ENCODE peak calls at places on chromosomes 1 and 21, in six cellular contexts. N, M, T, G, P and F are unnamed samples.

GRCh38 chr21:45324430-45325205 is 36.9 kb upstream of the POFUT2 start:
- DNase-seq in G (no peak), T (no peak), M (no peak), N (no peak), P (no peak), F (no peak)

GRCh38 chr1:209728466-209728865 is 23.8 kb downstream of the HSD11B1 start:
- DNase-seq in P (no peak), M (no peak), G (no peak), N (no peak), T (peak), F (no peak)

GRCh38 chr1:7068552-7068951 is 283.3 kb downstream of the CAMTA1 start:
- DNase-seq in N (no peak), M (no peak), P (no peak), T (no peak), G (no peak), F (no peak)

GRCh38 chr1:109923946-109924275 is 13.3 kb downstream of the CSF1 start:
- DNase-seq in N (no peak), M (no peak), T (no peak), G (no peak), P (no peak), F (no peak)

GRCh38 chr1:171801395-171801990 is 20.0 kb downstream of the METTL13 start:
- DNase-seq in N (no peak), G (peak), M (peak), P (no peak), T (peak), F (no peak)

GRCh38 chr1:241639040-241639652 is 1.0 kb downstream of the CHML start:
- DNase-seq in T (peak), M (no peak), G (no peak), P (no peak), N (no peak), F (no peak)

GRCh38 chr1:212914789-212915188 is 35.6 kb upstream of the VASH2 start:
- DNase-seq in G (no peak), P (no peak), T (no peak), M (no peak), N (no peak), F (no peak)

GRCh38 chr1:205598841-205599666 is 32.8 kb downstream of the ELK4 start:
- DNase-seq in G (peak), P (no peak), N (no peak), T (peak), M (no peak), F (peak)

GRCh38 chr1:244048566-244049141 is 2.4 kb upstream of the ZBTB18 start:
- DNase-seq in N (no peak), T (no peak), M (peak), P (no peak), G (no peak), F (no peak)

GRCh38 chr21:26177187-26177586 is 6.6 kb upstream of the APP start:
- DNase-seq in T (peak), G (no peak), P (no peak), N (no peak), M (no peak), F (no peak)

GRCh38 chr1:182625716-182626504 is 21.7 kb upstream of the RGS16 start:
- DNase-seq in M (no peak), N (no peak), T (no peak), G (no peak), P (no peak), F (no peak)

GRCh38 chr1:165829888-165830287 is 2.5 kb downstream of the UCK2 start:
- DNase-seq in M (no peak), G (no peak), T (no peak), P (no peak), N (no peak), F (no peak)